ENCODE peak calls at places on chromosomes 12 and 14, in five cellular contexts. One of them, this sample, is unnamed.

GRCh38 chr12:78185651-78186050 is 355.0 kb downstream of the NAV3 start:
- DNase-seq in ovary: no peak
- DNase-seq in HCT116: no peak
- DNase-seq in transverse colon: no peak
- DNase-seq in heart left ventricle: no peak
- DNase-seq in this sample: no peak

GRCh38 chr12:115691123-115691522 is 586.4 kb downstream of the MED13L start:
- DNase-seq in heart left ventricle: no peak
- DNase-seq in transverse colon: no peak
- DNase-seq in HCT116: peak
- DNase-seq in ovary: no peak
- DNase-seq in this sample: no peak

GRCh38 chr14:38616959-38617358 is 361.1 kb upstream of the CLEC14A start:
- DNase-seq in HCT116: no peak
- DNase-seq in ovary: no peak
- DNase-seq in transverse colon: no peak
- DNase-seq in heart left ventricle: no peak
- DNase-seq in this sample: no peak

GRCh38 chr12:34121360-34121759 is 99.1 kb downstream of the ALG10 start:
- DNase-seq in heart left ventricle: no peak
- DNase-seq in ovary: no peak
- DNase-seq in HCT116: no peak
- DNase-seq in transverse colon: no peak
- DNase-seq in this sample: no peak

GRCh38 chr14:48537600-48537999 is 862.2 kb upstream of the MDGA2 start:
- DNase-seq in ovary: no peak
- DNase-seq in transverse colon: no peak
- DNase-seq in heart left ventricle: no peak
- DNase-seq in HCT116: no peak
- DNase-seq in this sample: no peak

GRCh38 chr14:77071938-77072388 is 26.1 kb upstream of the CIPC start:
- DNase-seq in heart left ventricle: no peak
- DNase-seq in HCT116: peak
- DNase-seq in ovary: no peak
- DNase-seq in transverse colon: no peak
- DNase-seq in this sample: no peak

GRCh38 chr14:76500011-76500410 is 124.1 kb downstream of the ESRRB start:
- DNase-seq in HCT116: no peak
- DNase-seq in ovary: no peak
- DNase-seq in heart left ventricle: peak
- DNase-seq in transverse colon: no peak
- DNase-seq in this sample: peak

GRCh38 chr12:47904647-47905312 is at the start of gene VDR:
- DNase-seq in HCT116: peak
- DNase-seq in ovary: peak
- DNase-seq in transverse colon: peak
- DNase-seq in heart left ventricle: peak
- DNase-seq in this sample: peak

GRCh38 chr14:69190191-69190590 is 1.1 kb upstream of the EXD2 start:
- DNase-seq in heart left ventricle: no peak
- DNase-seq in HCT116: no peak
- DNase-seq in ovary: no peak
- DNase-seq in transverse colon: no peak
- DNase-seq in this sample: no peak

DNA sequence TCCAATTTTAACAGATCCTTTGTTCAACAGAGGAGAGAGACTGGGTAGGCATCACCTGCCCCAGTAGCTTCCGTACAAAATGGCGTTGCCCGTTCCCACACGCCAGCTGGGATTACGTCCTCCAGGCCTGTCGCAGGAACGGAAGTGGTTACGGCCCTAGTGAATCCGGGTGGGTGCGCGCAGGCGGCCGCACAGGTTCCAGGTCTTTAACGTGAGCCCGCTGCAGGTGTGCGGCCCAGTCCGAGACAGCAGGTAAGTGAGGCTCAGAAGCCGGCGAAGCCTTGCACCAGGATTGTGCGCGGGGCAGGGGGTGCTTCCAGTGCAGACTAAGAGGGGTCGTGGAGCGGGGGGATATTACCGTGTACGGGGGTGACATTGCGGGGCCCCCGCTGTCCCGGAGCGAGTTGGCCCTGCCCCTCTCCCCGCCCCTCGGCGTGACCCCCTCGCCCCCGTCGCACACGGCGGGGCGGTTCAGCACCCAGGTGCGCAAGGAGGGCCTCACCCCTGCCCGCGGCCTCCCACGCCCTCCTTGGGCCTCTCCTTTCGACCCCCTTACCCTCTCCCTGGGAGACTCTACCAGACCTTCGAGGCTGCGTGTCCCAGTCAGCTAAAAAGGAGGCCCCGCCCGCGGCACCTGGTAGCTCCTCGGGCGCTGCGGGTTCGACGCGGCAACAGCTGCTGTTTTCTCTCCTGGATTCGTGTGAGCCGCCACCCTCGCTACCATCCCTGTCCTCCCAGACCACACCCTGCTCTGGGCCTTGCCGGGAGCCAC is at the start of gene EXD2:
- DNase-seq in HCT116: peak
- DNase-seq in heart left ventricle: peak
- DNase-seq in ovary: peak
- DNase-seq in transverse colon: peak
- DNase-seq in this sample: peak
- TF ChIP-seq POLR2A in HCT116: peak
- TF ChIP-seq POLR2A in heart left ventricle: no peak
- TF ChIP-seq POLR2A in ovary: peak
- TF ChIP-seq POLR2A in transverse colon: peak
- TF ChIP-seq POLR2A in this sample: peak

GRCh38 chr12:12267801-12268200 is 957 bp upstream of the LRP6 start:
- DNase-seq in ovary: no peak
- DNase-seq in transverse colon: no peak
- DNase-seq in heart left ventricle: no peak
- DNase-seq in HCT116: no peak
- DNase-seq in this sample: no peak
- TF ChIP-seq POLR2A in ovary: no peak
- TF ChIP-seq POLR2A in transverse colon: no peak
- TF ChIP-seq POLR2A in heart left ventricle: no peak
- TF ChIP-seq POLR2A in HCT116: no peak
- TF ChIP-seq POLR2A in this sample: no peak

GRCh38 chr12:95601626-95602025 is 50.4 kb upstream of the USP44 start:
- DNase-seq in heart left ventricle: no peak
- DNase-seq in transverse colon: no peak
- DNase-seq in ovary: no peak
- DNase-seq in HCT116: no peak
- DNase-seq in this sample: no peak

GRCh38 chr12:95605875-95606274 is 54.6 kb upstream of the USP44 start:
- DNase-seq in HCT116: no peak
- DNase-seq in heart left ventricle: no peak
- DNase-seq in transverse colon: no peak
- DNase-seq in ovary: no peak
- DNase-seq in this sample: no peak

GRCh38 chr12:95607642-95608041 is 56.4 kb upstream of the USP44 start:
- DNase-seq in ovary: no peak
- DNase-seq in heart left ventricle: no peak
- DNase-seq in transverse colon: no peak
- DNase-seq in HCT116: no peak
- DNase-seq in this sample: no peak

GRCh38 chr12:95608252-95609033 is 57.2 kb upstream of the USP44 start:
- DNase-seq in heart left ventricle: peak
- DNase-seq in transverse colon: no peak
- DNase-seq in HCT116: no peak
- DNase-seq in ovary: peak
- DNase-seq in this sample: no peak

GRCh38 chr12:95605087-95605486 is 53.8 kb upstream of the USP44 start:
- DNase-seq in transverse colon: no peak
- DNase-seq in ovary: no peak
- DNase-seq in HCT116: no peak
- DNase-seq in heart left ventricle: no peak
- DNase-seq in this sample: peak
- TF ChIP-seq POLR2A in transverse colon: no peak
- TF ChIP-seq POLR2A in ovary: no peak
- TF ChIP-seq POLR2A in HCT116: no peak
- TF ChIP-seq POLR2A in heart left ventricle: no peak
- TF ChIP-seq POLR2A in this sample: no peak

GRCh38 chr14:95157987-95158712 is 821 bp upstream of the DICER1 start:
- DNase-seq in transverse colon: no peak
- DNase-seq in heart left ventricle: no peak
- DNase-seq in HCT116: no peak
- DNase-seq in ovary: no peak
- DNase-seq in this sample: no peak

GRCh38 chr14:95156153-95156764 is 1.1 kb downstream of the DICER1 start:
- DNase-seq in HCT116: no peak
- DNase-seq in transverse colon: no peak
- DNase-seq in ovary: no peak
- DNase-seq in heart left ventricle: no peak
- DNase-seq in this sample: no peak

GRCh38 chr14:95155044-95155443 is 2.3 kb downstream of the DICER1 start:
- DNase-seq in HCT116: no peak
- DNase-seq in heart left ventricle: no peak
- DNase-seq in ovary: no peak
- DNase-seq in transverse colon: no peak
- DNase-seq in this sample: no peak

GRCh38 chr14:95156765-95157194 is 549 bp downstream of the DICER1 start:
- DNase-seq in HCT116: no peak
- DNase-seq in heart left ventricle: peak
- DNase-seq in transverse colon: peak
- DNase-seq in ovary: peak
- DNase-seq in this sample: peak

GRCh38 chr14:95157195-95157986 is at the start of gene DICER1:
- DNase-seq in HCT116: peak
- DNase-seq in heart left ventricle: peak
- DNase-seq in ovary: peak
- DNase-seq in transverse colon: peak
- DNase-seq in this sample: peak
- TF ChIP-seq POLR2A in HCT116: peak
- TF ChIP-seq POLR2A in heart left ventricle: no peak
- TF ChIP-seq POLR2A in ovary: peak
- TF ChIP-seq POLR2A in transverse colon: peak
- TF ChIP-seq POLR2A in this sample: peak

GRCh38 chr14:29092121-29092520 is 325.5 kb downstream of the FOXG1 start:
- DNase-seq in transverse colon: no peak
- DNase-seq in heart left ventricle: no peak
- DNase-seq in HCT116: no peak
- DNase-seq in ovary: no peak
- DNase-seq in this sample: no peak
- TF ChIP-seq POLR2A in transverse colon: no peak
- TF ChIP-seq POLR2A in heart left ventricle: no peak
- TF ChIP-seq POLR2A in HCT116: no peak
- TF ChIP-seq POLR2A in ovary: no peak
- TF ChIP-seq POLR2A in this sample: no peak

GRCh38 chr12:49828143-49829091 is at the start of gene NCKAP5L:
- DNase-seq in HCT116: peak
- DNase-seq in heart left ventricle: peak
- DNase-seq in ovary: peak
- DNase-seq in transverse colon: peak
- DNase-seq in this sample: peak
- TF ChIP-seq POLR2A in HCT116: no peak
- TF ChIP-seq POLR2A in heart left ventricle: no peak
- TF ChIP-seq POLR2A in ovary: peak
- TF ChIP-seq POLR2A in transverse colon: peak
- TF ChIP-seq POLR2A in this sample: peak

DNA sequence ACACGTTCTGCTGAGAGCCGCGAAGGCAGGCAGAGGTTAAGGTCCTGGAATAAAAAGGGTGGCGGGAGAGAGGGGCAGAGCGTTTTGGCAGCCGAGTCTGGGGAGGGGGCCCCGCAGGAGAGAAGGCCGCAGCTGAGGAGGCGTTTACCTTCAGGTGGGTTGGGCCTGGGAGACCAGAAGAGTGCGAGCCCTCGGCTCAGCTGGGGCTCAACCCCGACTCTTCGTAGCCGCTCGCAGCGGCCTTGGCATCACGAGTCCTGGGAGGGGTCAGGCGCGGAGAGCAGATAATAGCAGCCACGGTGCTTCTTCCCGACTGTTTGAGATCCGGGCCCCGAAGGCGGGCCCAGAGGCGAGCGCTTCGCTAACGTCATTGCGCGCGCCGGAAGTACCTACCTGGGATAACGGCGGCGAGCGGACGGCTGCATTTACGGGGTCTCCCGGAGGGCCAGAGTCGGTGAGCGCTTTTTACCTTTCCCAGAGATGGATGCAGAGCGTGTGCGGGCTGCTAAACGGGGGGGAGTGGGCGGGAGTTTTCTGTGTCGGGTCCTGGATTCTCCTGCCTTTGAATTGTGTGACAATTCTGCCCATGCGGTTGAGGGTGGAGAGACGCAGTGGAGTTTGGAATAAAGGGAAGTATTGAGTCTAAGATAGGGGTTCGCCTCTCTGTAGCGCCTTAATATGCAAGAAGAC is at the start of the genes PPHLN1 and ZCRB1:
- DNase-seq in ovary: peak
- DNase-seq in HCT116: peak
- DNase-seq in heart left ventricle: peak
- DNase-seq in transverse colon: peak
- DNase-seq in this sample: peak
- TF ChIP-seq POLR2A in ovary: peak
- TF ChIP-seq POLR2A in HCT116: peak
- TF ChIP-seq POLR2A in heart left ventricle: no peak
- TF ChIP-seq POLR2A in transverse colon: peak
- TF ChIP-seq POLR2A in this sample: peak

DNA sequence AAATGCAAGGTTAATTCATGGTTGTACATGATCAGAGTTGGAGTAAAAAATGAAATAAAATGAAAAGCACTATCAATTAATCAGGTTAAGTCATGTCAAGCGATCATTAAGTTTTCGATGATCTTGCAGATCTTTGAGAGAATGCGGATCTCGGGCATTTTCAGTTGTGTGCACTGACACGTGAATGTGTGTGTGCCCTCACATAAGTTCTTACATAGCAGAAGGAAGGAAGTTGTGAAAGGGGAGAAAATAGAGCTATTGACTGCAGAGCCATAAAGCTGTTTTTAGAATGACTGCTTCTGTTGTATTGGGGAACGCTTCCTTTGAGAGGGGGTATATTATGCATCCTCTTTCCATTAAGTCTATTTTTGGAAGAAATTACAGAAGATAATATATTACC is 101.3 kb downstream of the HMGA2 start:
- DNase-seq in ovary: no peak
- DNase-seq in transverse colon: no peak
- DNase-seq in HCT116: no peak
- DNase-seq in heart left ventricle: no peak
- DNase-seq in this sample: no peak
- TF ChIP-seq POLR2A in ovary: no peak
- TF ChIP-seq POLR2A in transverse colon: no peak
- TF ChIP-seq POLR2A in HCT116: no peak
- TF ChIP-seq POLR2A in heart left ventricle: no peak
- TF ChIP-seq POLR2A in this sample: no peak

GRCh38 chr12:122265931-122266771 is at the start of gene VPS33A:
- DNase-seq in transverse colon: peak
- DNase-seq in ovary: peak
- DNase-seq in heart left ventricle: peak
- DNase-seq in HCT116: peak
- DNase-seq in this sample: peak
- TF ChIP-seq POLR2A in transverse colon: peak
- TF ChIP-seq POLR2A in ovary: peak
- TF ChIP-seq POLR2A in heart left ventricle: no peak
- TF ChIP-seq POLR2A in HCT116: peak
- TF ChIP-seq POLR2A in this sample: peak